ENCODE peak calls at places on chromosomes 6 and 20, in four cellular contexts. J is left ventricle myocardium inferior, A is PC-3, K is breast epithelium. O is an unnamed sample. For H3K9me3, the result is how much of the 10 kb centered on the place peaks cover.

GRCh38 chr20:33863440-33864323 is 52.5 kb downstream of the CHMP4B start:
- DNase-seq in J (no peak), K (no peak), A (no peak), O (no peak)

GRCh38 chr6:16751251-16751946 is 9.9 kb downstream of the ATXN1 start:
- DNase-seq in K (no peak), J (no peak), A (peak), O (no peak)

GRCh38 chr20:3406481-3407425 is 716 bp downstream of the DNAAF9 start:
- DNase-seq in K (peak), J (no peak), A (no peak), O (no peak)

GRCh38 chr6:35754452-35755321 is 17.9 kb downstream of the ARMC12 start:
- DNase-seq in A (peak), K (no peak), J (no peak), O (peak)

GRCh38 chr20:63564036-63564810 is 9.8 kb downstream of the HELZ2 start:
- DNase-seq in K (no peak), J (no peak), A (no peak), O (no peak)

GRCh38 chr6:125102901-125103300 is 50.7 kb upstream of the TPD52L1 start:
- DNase-seq in A (peak), J (no peak), K (no peak), O (peak)

GRCh38 chr20:53071833-53072232 is 99.7 kb downstream of the TSHZ2 start:
- DNase-seq in A (no peak), J (no peak), K (no peak), O (no peak)

GRCh38 chr6:151501511-151502136 is 7.8 kb downstream of the CCDC170 start:
- DNase-seq in J (no peak), K (no peak), A (no peak), O (no peak)

GRCh38 chr6:137873273-137873762 is 6.3 kb downstream of the TNFAIP3 start:
- DNase-seq in J (peak), A (peak), K (peak), O (peak)

GRCh38 chr6:20875369-20875963 is 341.2 kb downstream of the CDKAL1 start:
- DNase-seq in A (peak), J (no peak), K (no peak), O (no peak)

GRCh38 chr20:35515949-35516645 is 13.4 kb downstream of the C20orf173 start:
- DNase-seq in A (peak), K (peak), J (no peak), O (peak)

GRCh38 chr6:139291813-139292619 is at the start of gene TXLNB:
- DNase-seq in J (peak), K (peak), A (no peak), O (peak)

GRCh38 chr6:110334425-110335158 is 23.6 kb downstream of the METTL24 start:
- DNase-seq in J (no peak), K (no peak), A (no peak), O (no peak)

GRCh38 chr6:156808287-156808686 is 31.1 kb downstream of the ARID1B start:
- DNase-seq in A (no peak), J (no peak), K (no peak), O (no peak)

GRCh38 chr20:42111349-42111748 is 493.2 kb upstream of the CHD6 start:
- DNase-seq in J (no peak), K (no peak), A (no peak), O (no peak)
- H3K9me3 ChIP-seq in J (under half), K (under half), A (under half), O (under half)

GRCh38 chr6:85092224-85092623 is 327.8 kb upstream of the TBX18 start:
- DNase-seq in K (no peak), A (no peak), J (no peak), O (no peak)

GRCh38 chr6:85096976-85097375 is 332.6 kb upstream of the TBX18 start:
- DNase-seq in J (no peak), A (no peak), K (no peak), O (no peak)
- H3K9me3 ChIP-seq in J (half or more), A (under half), K (under half), O (under half)

DNA sequence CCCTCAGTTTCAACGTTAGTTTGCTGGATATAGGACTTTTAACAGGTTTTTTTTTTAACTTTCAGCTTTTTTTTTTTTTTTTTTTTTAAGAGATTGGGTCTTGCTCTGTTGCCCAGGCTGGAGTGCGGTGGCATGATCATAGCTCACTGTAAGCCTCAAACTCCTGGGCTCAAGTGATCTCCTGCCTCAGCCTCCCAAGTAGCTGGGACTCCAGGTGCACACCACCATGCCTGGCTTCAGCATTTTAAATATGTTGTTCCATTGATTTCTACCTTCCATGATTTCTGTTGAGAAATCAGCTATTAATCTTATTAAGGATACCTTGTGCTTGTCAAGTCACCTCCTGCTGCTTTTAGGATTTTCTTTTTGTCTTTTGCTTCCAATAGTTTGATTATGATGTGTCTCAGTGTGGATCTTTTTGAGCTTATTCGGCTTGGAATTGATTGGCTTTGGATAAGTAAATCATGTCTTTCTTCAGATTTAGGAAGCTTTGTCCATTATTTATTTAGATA is 52.0 kb downstream of the CDYL start:
- DNase-seq in J (no peak), A (no peak), K (no peak), O (no peak)
- H3K9me3 ChIP-seq in J (half or more), A (under half), K (under half), O (under half)

GRCh38 chr6:163214259-163214658 is 200.3 kb upstream of the QKI start:
- DNase-seq in J (no peak), K (no peak), A (no peak), O (no peak)

DNA sequence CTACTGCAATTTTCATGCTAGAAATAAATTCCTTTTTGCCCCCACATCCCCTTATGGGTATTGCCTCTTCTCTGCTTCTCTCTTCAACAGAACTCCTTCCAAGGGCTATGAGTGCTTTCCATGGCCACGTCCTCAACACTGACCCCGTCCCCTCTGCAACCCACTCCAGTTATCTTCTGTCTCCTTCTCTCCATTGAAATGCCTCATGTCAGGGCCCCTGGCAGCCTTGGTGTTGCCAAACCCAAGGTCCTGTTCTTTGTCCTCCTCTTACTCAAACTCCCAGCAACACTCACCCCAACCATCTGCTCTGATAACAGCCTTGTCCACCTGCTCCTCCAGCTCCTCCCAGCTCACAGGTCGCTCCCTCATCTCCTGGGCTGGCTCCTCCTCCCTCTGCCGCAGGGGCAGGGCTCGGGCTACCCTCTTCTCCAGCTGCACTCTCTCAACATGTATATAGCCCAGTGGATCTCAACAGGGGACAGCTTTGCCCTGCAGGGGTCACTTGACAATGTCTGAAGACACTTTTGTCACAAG is 196.1 kb upstream of the QKI start:
- DNase-seq in J (no peak), A (no peak), K (no peak), O (no peak)
- H3K9me3 ChIP-seq in J (under half), A (under half), K (under half), O (under half)

O was measured in PC-9.